ENCODE peak calls at places on chromosomes 11 and 22, in four cellular contexts. One of them, this sample, is unnamed. For H3K27me3, the result is how much of the 10 kb centered on the place peaks cover.

GRCh38 chr11:17598700-17599459 is 51.8 kb downstream of the OTOG start:
- DNase-seq in body of pancreas: peak
- DNase-seq in heart left ventricle: peak
- DNase-seq in IMR-90: peak
- DNase-seq in this sample: peak

GRCh38 chr22:17369553-17370035 is 334 bp downstream of the CECR2 start:
- DNase-seq in heart left ventricle: peak
- DNase-seq in IMR-90: no peak
- DNase-seq in body of pancreas: peak
- DNase-seq in this sample: peak

GRCh38 chr11:3189193-3189843 is 24.2 kb upstream of the OSBPL5 start:
- DNase-seq in heart left ventricle: peak
- DNase-seq in IMR-90: no peak
- DNase-seq in body of pancreas: no peak
- DNase-seq in this sample: no peak

GRCh38 chr11:62004473-62004872 is 37.0 kb upstream of the FTH1 start:
- DNase-seq in heart left ventricle: peak
- DNase-seq in IMR-90: peak
- DNase-seq in body of pancreas: peak
- DNase-seq in this sample: no peak

GRCh38 chr11:18731949-18732821 is 6.2 kb upstream of the IGSF22 start:
- DNase-seq in IMR-90: peak
- DNase-seq in body of pancreas: peak
- DNase-seq in heart left ventricle: no peak
- DNase-seq in this sample: peak

GRCh38 chr11:78883506-78883905 is 308.8 kb upstream of the NARS2 start:
- DNase-seq in IMR-90: peak
- DNase-seq in heart left ventricle: no peak
- DNase-seq in body of pancreas: no peak
- DNase-seq in this sample: no peak

GRCh38 chr11:2508793-2509192 is 64.0 kb downstream of the KCNQ1 start:
- DNase-seq in heart left ventricle: peak
- DNase-seq in body of pancreas: no peak
- DNase-seq in IMR-90: no peak
- DNase-seq in this sample: no peak

GRCh38 chr11:97722065-97722464 is 1298.7 kb upstream of the CNTN5 start:
- DNase-seq in IMR-90: peak
- DNase-seq in body of pancreas: no peak
- DNase-seq in heart left ventricle: peak
- DNase-seq in this sample: no peak

GRCh38 chr11:124766156-124766555 is 4.1 kb upstream of the ESAM start:
- DNase-seq in body of pancreas: no peak
- DNase-seq in heart left ventricle: no peak
- DNase-seq in IMR-90: no peak
- DNase-seq in this sample: no peak

GRCh38 chr11:59901306-59901705 is 22.7 kb downstream of the OOSP3 start:
- DNase-seq in IMR-90: no peak
- DNase-seq in body of pancreas: no peak
- DNase-seq in heart left ventricle: peak
- DNase-seq in this sample: no peak

GRCh38 chr11:47466701-47467250 is 17.8 kb upstream of the RAPSN start:
- DNase-seq in body of pancreas: peak
- DNase-seq in IMR-90: no peak
- DNase-seq in heart left ventricle: peak
- DNase-seq in this sample: peak

GRCh38 chr22:39543095-39543494 is 10.5 kb upstream of the RPS19BP1 start:
- DNase-seq in IMR-90: peak
- DNase-seq in heart left ventricle: no peak
- DNase-seq in body of pancreas: no peak
- DNase-seq in this sample: peak

GRCh38 chr11:2214527-2215229 is 43.1 kb upstream of the TH start:
- DNase-seq in body of pancreas: no peak
- DNase-seq in IMR-90: no peak
- DNase-seq in heart left ventricle: peak
- DNase-seq in this sample: no peak

GRCh38 chr11:82960000-82960778 is 58.7 kb downstream of the DDIAS start:
- DNase-seq in IMR-90: no peak
- DNase-seq in body of pancreas: no peak
- DNase-seq in heart left ventricle: no peak
- DNase-seq in this sample: no peak

GRCh38 chr11:11025087-11025486 is 167.2 kb upstream of the ZBED5 start:
- DNase-seq in heart left ventricle: no peak
- DNase-seq in IMR-90: peak
- DNase-seq in body of pancreas: no peak
- DNase-seq in this sample: no peak

GRCh38 chr11:8250981-8251620 is 12.6 kb downstream of the LMO1 start:
- DNase-seq in body of pancreas: peak
- DNase-seq in heart left ventricle: no peak
- DNase-seq in IMR-90: no peak
- DNase-seq in this sample: no peak

GRCh38 chr22:45335021-45335818 is 25.5 kb downstream of the FAM118A start:
- DNase-seq in heart left ventricle: peak
- DNase-seq in body of pancreas: no peak
- DNase-seq in IMR-90: no peak
- DNase-seq in this sample: peak

GRCh38 chr11:3609416-3610265 is 32.2 kb downstream of the ART5 start:
- DNase-seq in body of pancreas: peak
- DNase-seq in IMR-90: peak
- DNase-seq in heart left ventricle: no peak
- DNase-seq in this sample: no peak

GRCh38 chr11:73429121-73429740 is 53.0 kb downstream of the RELT start:
- DNase-seq in body of pancreas: no peak
- DNase-seq in IMR-90: peak
- DNase-seq in heart left ventricle: no peak
- DNase-seq in this sample: no peak

DNA sequence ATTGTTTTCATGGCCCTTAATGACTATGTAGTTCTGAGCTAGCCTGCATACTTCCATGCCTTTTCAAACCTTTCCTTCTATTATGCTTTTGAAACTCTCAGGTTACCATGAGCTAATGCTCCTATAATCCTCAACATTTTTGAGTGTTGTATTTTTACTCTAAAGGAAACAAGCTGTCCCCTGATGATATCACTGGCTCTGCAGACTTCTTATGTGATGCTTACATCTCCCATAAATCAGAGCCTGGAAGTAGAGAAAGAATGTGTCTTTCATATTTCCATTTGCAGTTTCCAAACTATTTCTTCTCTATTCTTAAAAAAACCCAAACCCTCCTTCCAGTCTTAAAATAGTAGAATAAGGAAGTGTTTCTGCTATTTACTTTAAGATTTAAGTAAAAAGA is 159.1 kb upstream of the RAG2 start:
- DNase-seq in heart left ventricle: no peak
- DNase-seq in body of pancreas: no peak
- DNase-seq in IMR-90: no peak
- DNase-seq in this sample: no peak
- H3K27me3 ChIP-seq in heart left ventricle: under half
- H3K27me3 ChIP-seq in body of pancreas: under half
- H3K27me3 ChIP-seq in IMR-90: under half
- H3K27me3 ChIP-seq in this sample: under half

GRCh38 chr11:67312187-67313021 is 9.1 kb downstream of the SSH3 start:
- DNase-seq in IMR-90: no peak
- DNase-seq in heart left ventricle: no peak
- DNase-seq in body of pancreas: peak
- DNase-seq in this sample: no peak
- H3K4me3 ChIP-seq in IMR-90: no peak
- H3K4me3 ChIP-seq in heart left ventricle: no peak
- H3K4me3 ChIP-seq in body of pancreas: no peak
- H3K4me3 ChIP-seq in this sample: no peak

DNA sequence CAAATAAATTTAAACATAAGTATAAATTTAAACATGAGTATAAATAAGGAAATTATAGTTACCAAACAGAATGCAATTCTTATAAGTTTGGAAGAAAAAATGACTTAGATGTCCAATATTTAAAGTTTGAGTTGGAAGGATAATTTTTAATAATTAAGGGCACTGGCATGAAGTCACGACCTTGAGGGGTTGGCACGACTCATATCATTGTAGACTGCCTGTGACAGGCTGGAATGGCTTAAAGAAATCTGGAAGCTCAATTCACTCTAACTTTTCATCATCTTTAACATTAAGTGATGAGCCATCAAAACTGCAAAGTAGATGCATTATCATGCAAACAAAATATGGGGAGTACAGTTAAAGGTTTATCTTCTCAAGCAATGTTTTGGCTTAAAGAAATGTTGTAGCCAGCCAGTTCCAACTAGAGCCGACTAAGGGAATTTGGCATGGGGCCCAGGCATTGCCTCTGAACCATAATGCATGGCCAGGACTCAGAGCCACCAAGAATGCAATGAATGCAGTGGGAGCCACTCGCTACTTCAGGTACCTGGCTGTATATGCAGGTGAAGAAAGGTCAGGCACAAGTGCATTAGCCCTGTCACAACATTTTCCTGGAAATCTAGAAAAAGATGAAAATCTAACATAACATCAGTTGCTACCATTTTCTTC is 33.4 kb downstream of the PGR start:
- DNase-seq in body of pancreas: no peak
- DNase-seq in IMR-90: no peak
- DNase-seq in heart left ventricle: peak
- DNase-seq in this sample: peak
- H3K27me3 ChIP-seq in body of pancreas: under half
- H3K27me3 ChIP-seq in IMR-90: under half
- H3K27me3 ChIP-seq in heart left ventricle: under half
- H3K27me3 ChIP-seq in this sample: under half

GRCh38 chr11:119421941-119422504 is 949 bp downstream of the THY1 start:
- DNase-seq in heart left ventricle: no peak
- DNase-seq in body of pancreas: no peak
- DNase-seq in IMR-90: peak
- DNase-seq in this sample: peak

GRCh38 chr11:119423459-119424254 is 685 bp upstream of the THY1 start:
- DNase-seq in body of pancreas: no peak
- DNase-seq in IMR-90: peak
- DNase-seq in heart left ventricle: no peak
- DNase-seq in this sample: no peak

GRCh38 chr11:119424276-119424675 is 1.3 kb upstream of the THY1 start:
- DNase-seq in body of pancreas: no peak
- DNase-seq in IMR-90: no peak
- DNase-seq in heart left ventricle: no peak
- DNase-seq in this sample: no peak

GRCh38 chr11:119421351-119421750 is 1.6 kb downstream of the THY1 start:
- DNase-seq in heart left ventricle: no peak
- DNase-seq in IMR-90: peak
- DNase-seq in body of pancreas: no peak
- DNase-seq in this sample: no peak

GRCh38 chr11:119422505-119423416 is at the start of gene THY1:
- DNase-seq in body of pancreas: no peak
- DNase-seq in heart left ventricle: no peak
- DNase-seq in IMR-90: peak
- DNase-seq in this sample: peak
- H3K4me3 ChIP-seq in body of pancreas: no peak
- H3K4me3 ChIP-seq in heart left ventricle: peak
- H3K4me3 ChIP-seq in IMR-90: peak
- H3K4me3 ChIP-seq in this sample: peak

GRCh38 chr22:22403771-22404170 is 104.8 kb downstream of the ZNF280B start:
- DNase-seq in heart left ventricle: no peak
- DNase-seq in body of pancreas: no peak
- DNase-seq in IMR-90: no peak
- DNase-seq in this sample: no peak
- H3K27me3 ChIP-seq in heart left ventricle: under half
- H3K27me3 ChIP-seq in body of pancreas: under half
- H3K27me3 ChIP-seq in IMR-90: under half
- H3K27me3 ChIP-seq in this sample: under half

GRCh38 chr11:6630632-6631291 is 11.5 kb upstream of the TPP1 start:
- DNase-seq in body of pancreas: no peak
- DNase-seq in IMR-90: no peak
- DNase-seq in heart left ventricle: no peak
- DNase-seq in this sample: no peak
- H3K4me3 ChIP-seq in body of pancreas: peak
- H3K4me3 ChIP-seq in IMR-90: no peak
- H3K4me3 ChIP-seq in heart left ventricle: no peak
- H3K4me3 ChIP-seq in this sample: no peak

GRCh38 chr11:72078477-72078876 is 1.9 kb downstream of the NUMA1 start:
- DNase-seq in heart left ventricle: no peak
- DNase-seq in body of pancreas: no peak
- DNase-seq in IMR-90: peak
- DNase-seq in this sample: no peak
- H3K27me3 ChIP-seq in heart left ventricle: under half
- H3K27me3 ChIP-seq in body of pancreas: under half
- H3K27me3 ChIP-seq in IMR-90: under half
- H3K27me3 ChIP-seq in this sample: under half

GRCh38 chr22:20666560-20666959 is 107.4 kb upstream of the SERPIND1 start:
- DNase-seq in body of pancreas: no peak
- DNase-seq in heart left ventricle: no peak
- DNase-seq in IMR-90: no peak
- DNase-seq in this sample: no peak
- H3K4me3 ChIP-seq in body of pancreas: no peak
- H3K4me3 ChIP-seq in heart left ventricle: no peak
- H3K4me3 ChIP-seq in IMR-90: no peak
- H3K4me3 ChIP-seq in this sample: no peak

This sample was measured in thyroid gland.